ENCODE peak calls at places on chromosomes 5 and 9, in ten cellular contexts. W is astrocyte, X is lower leg skin, G is HFF-Myc, M is WTC11, A is DND-41, P is Calu3, K is fibroblast of mammary gland, F is tibial artery, I is type B pancreatic cell. S is an unnamed sample.

GRCh38 chr5:79829260-79829659 is 139.6 kb downstream of the CMYA5 start:
- DNase-seq in F (no peak), W (no peak), M (peak), I (no peak), G (no peak), P (peak), A (peak), K (no peak), X (no peak), S (no peak)

GRCh38 chr9:108477538-108478006 is 378.2 kb downstream of the ACTL7B start:
- DNase-seq in W (peak), G (peak), I (no peak), A (no peak), X (no peak), P (no peak), M (no peak), F (no peak), K (peak), S (peak)

GRCh38 chr5:139474815-139475791 is 4.3 kb downstream of the SMIM33 start:
- DNase-seq in X (peak), F (no peak), A (peak), M (no peak), I (no peak), W (peak), G (no peak), K (peak), P (no peak), S (peak)

GRCh38 chr5:56569576-56569975 is 245.8 kb upstream of the MAP3K1 start:
- DNase-seq in W (peak), I (no peak), A (no peak), P (no peak), X (no peak), K (peak), M (no peak), G (no peak), F (no peak), S (no peak)

GRCh38 chr5:177457239-177458121 is 10.9 kb downstream of the PRR7 start:
- DNase-seq in X (peak), P (peak), K (peak), F (peak), I (peak), G (peak), M (peak), A (peak), W (peak), S (peak)

GRCh38 chr5:180080670-180081280 is 9.2 kb upstream of the RNF130 start:
- DNase-seq in W (no peak), P (no peak), I (no peak), F (no peak), X (no peak), A (no peak), G (no peak), M (no peak), K (no peak), S (no peak)

GRCh38 chr9:113875917-113876805 is at the start of gene ZNF618:
- DNase-seq in F (peak), I (no peak), X (no peak), M (peak), A (peak), P (peak), G (no peak), K (no peak), W (no peak), S (no peak)

GRCh38 chr5:172005708-172006377 is 595 bp downstream of the FBXW11 start:
- DNase-seq in W (no peak), A (peak), M (peak), P (peak), G (no peak), I (peak), F (peak), K (no peak), X (no peak), S (no peak)

GRCh38 chr5:178307266-178308045 is 74.9 kb upstream of the PHYKPL start:
- DNase-seq in M (peak), P (no peak), X (no peak), F (peak), I (no peak), G (no peak), K (no peak), W (no peak), A (no peak), S (no peak)

GRCh38 chr5:66307647-66308257 is 163.7 kb downstream of the SREK1 start:
- DNase-seq in I (no peak), X (no peak), F (no peak), A (peak), G (peak), K (peak), M (no peak), W (peak), P (no peak), S (peak)

GRCh38 chr9:134490446-134490845 is 151.2 kb upstream of the COL5A1 start:
- DNase-seq in X (no peak), A (no peak), G (no peak), K (no peak), P (no peak), I (no peak), W (no peak), F (peak), M (no peak), S (no peak)

GRCh38 chr5:172828911-172829431 is 5.1 kb upstream of the ERGIC1 start:
- DNase-seq in W (peak), I (no peak), A (no peak), K (peak), G (no peak), F (peak), M (no peak), X (no peak), P (no peak), S (no peak)

GRCh38 chr9:79574166-79574565 is 2.4 kb downstream of the TLE4 start:
- DNase-seq in W (no peak), F (no peak), P (no peak), K (no peak), A (no peak), X (no peak), G (no peak), I (no peak), M (no peak), S (no peak)

GRCh38 chr5:377326-377981 is 55.9 kb downstream of the AHRR start:
- DNase-seq in X (peak), I (peak), M (peak), F (peak), G (no peak), A (no peak), P (no peak), W (no peak), K (no peak), S (no peak)

GRCh38 chr5:172932313-172933017 is 26.8 kb upstream of the RPL26L1 start:
- DNase-seq in I (peak), G (no peak), A (peak), K (peak), M (peak), X (peak), F (peak), P (peak), W (no peak), S (no peak)

GRCh38 chr9:137774775-137775386 is 102.7 kb upstream of the CACNA1B start:
- DNase-seq in G (no peak), W (no peak), I (no peak), A (no peak), X (no peak), K (no peak), P (no peak), F (no peak), M (no peak), S (no peak)

GRCh38 chr9:94084314-94084713 is at the start of gene PTPDC1:
- DNase-seq in K (peak), W (peak), F (no peak), I (no peak), A (no peak), M (peak), X (no peak), P (no peak), G (no peak), S (peak)

GRCh38 chr9:119284118-119284517 is 85.1 kb downstream of the BRINP1 start:
- DNase-seq in G (no peak), P (no peak), M (peak), K (peak), A (no peak), F (no peak), I (no peak), W (peak), X (no peak), S (no peak)

GRCh38 chr5:123120197-123120596 is 31.2 kb downstream of the PRDM6 start:
- DNase-seq in P (no peak), M (peak), K (no peak), W (no peak), I (no peak), F (no peak), X (no peak), G (no peak), A (no peak), S (no peak)

GRCh38 chr9:17528859-17529258 is 50.0 kb upstream of the SH3GL2 start:
- DNase-seq in W (no peak), I (no peak), M (no peak), X (no peak), K (peak), P (no peak), A (no peak), G (no peak), F (no peak), S (no peak)

GRCh38 chr5:158534203-158534602 is 565.5 kb downstream of the EBF1 start:
- DNase-seq in M (peak), F (no peak), A (no peak), X (no peak), P (no peak), G (no peak), W (no peak), I (no peak), K (no peak), S (no peak)

GRCh38 chr9:100204796-100205195 is 105.8 kb downstream of the INVS start:
- DNase-seq in X (no peak), A (no peak), W (no peak), F (no peak), I (no peak), G (no peak), K (no peak), P (no peak), M (no peak), S (no peak)

GRCh38 chr9:4301302-4301701 is 1.4 kb upstream of the GLIS3 start:
- DNase-seq in K (peak), P (no peak), X (no peak), I (no peak), A (no peak), F (no peak), W (peak), G (no peak), M (no peak), S (peak)

GRCh38 chr9:77793909-77794308 is 145.8 kb upstream of the GNA14 start:
- DNase-seq in M (no peak), W (no peak), F (no peak), I (no peak), P (no peak), G (peak), A (no peak), X (no peak), K (peak), S (peak)

GRCh38 chr5:128674837-128675446 is 136.9 kb upstream of the FBN2 start:
- DNase-seq in X (no peak), F (no peak), P (peak), M (peak), I (no peak), A (peak), K (peak), W (peak), G (peak), S (no peak)

GRCh38 chr5:39570418-39571027 is 145.7 kb upstream of the DAB2 start:
- DNase-seq in I (no peak), A (no peak), F (no peak), M (no peak), P (peak), K (peak), X (no peak), W (peak), G (peak), S (peak)

GRCh38 chr5:140207250-140207954 is 32.4 kb downstream of the CYSTM1 start:
- DNase-seq in G (no peak), K (no peak), W (no peak), M (no peak), X (no peak), P (peak), A (no peak), I (no peak), F (no peak), S (no peak)

GRCh38 chr9:37350486-37351190 is 71.9 kb upstream of the GRHPR start:
- DNase-seq in F (no peak), X (no peak), I (no peak), G (no peak), W (peak), A (no peak), M (no peak), K (peak), P (no peak), S (no peak)

GRCh38 chr5:73558950-73559349 is 6.5 kb downstream of the ANKRA2 start:
- DNase-seq in W (no peak), F (no peak), X (no peak), M (no peak), K (no peak), A (no peak), I (no peak), G (no peak), P (no peak), S (no peak)

GRCh38 chr5:92504346-92504745 is 1076.7 kb downstream of the NR2F1-AS1 start:
- DNase-seq in A (no peak), F (no peak), I (no peak), W (no peak), M (no peak), P (peak), X (no peak), G (no peak), K (no peak), S (no peak)

GRCh38 chr5:141478321-141478945 is 2.7 kb downstream of the PCDHGC3 start:
- DNase-seq in X (peak), A (no peak), I (no peak), F (no peak), M (peak), P (no peak), W (peak), G (no peak), K (peak), S (no peak)
- TF ChIP-seq CTCF in X (no peak), A (no peak), I (peak), F (no peak), M (peak), P (no peak), W (peak), G (peak), K (peak), S (peak)

DNA sequence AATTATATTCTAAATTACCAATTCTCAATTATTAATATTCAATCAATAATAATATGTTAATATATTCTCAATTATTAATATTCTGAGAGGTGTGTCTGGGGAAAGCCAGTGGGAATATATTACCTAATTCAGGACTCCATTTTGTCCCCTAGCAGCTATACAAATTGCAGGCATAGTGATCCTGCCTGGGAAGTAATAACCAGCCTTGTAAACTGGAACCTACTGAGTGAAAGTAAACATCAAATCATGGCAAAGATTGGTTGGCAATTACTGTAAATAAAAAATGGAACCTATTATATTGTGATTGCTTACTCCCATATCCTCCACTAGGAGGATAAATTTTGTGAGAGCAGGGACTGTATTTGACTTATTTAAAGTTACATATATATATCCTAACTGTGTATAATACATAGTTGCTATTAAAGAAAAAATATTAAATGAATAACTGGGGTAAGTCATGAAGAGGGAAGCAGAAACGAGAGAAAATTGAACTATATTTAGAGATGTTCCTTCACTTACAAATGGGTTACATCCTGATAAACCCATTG is 150.5 kb upstream of the ELL2 start:
- DNase-seq in W (no peak), G (no peak), F (no peak), X (no peak), K (no peak), M (no peak), A (no peak), P (no peak), I (no peak), S (no peak)
- TF ChIP-seq CTCF in W (no peak), G (no peak), F (no peak), X (no peak), K (peak), M (no peak), A (no peak), P (no peak), I (no peak), S (no peak)

GRCh38 chr5:8012131-8012977 is 143.4 kb downstream of the MTRR start:
- DNase-seq in W (no peak), K (no peak), I (no peak), F (no peak), A (peak), G (no peak), X (no peak), M (peak), P (no peak), S (no peak)
- TF ChIP-seq CTCF in W (no peak), K (no peak), I (no peak), F (no peak), A (peak), G (no peak), X (no peak), M (no peak), P (no peak), S (no peak)

DNA sequence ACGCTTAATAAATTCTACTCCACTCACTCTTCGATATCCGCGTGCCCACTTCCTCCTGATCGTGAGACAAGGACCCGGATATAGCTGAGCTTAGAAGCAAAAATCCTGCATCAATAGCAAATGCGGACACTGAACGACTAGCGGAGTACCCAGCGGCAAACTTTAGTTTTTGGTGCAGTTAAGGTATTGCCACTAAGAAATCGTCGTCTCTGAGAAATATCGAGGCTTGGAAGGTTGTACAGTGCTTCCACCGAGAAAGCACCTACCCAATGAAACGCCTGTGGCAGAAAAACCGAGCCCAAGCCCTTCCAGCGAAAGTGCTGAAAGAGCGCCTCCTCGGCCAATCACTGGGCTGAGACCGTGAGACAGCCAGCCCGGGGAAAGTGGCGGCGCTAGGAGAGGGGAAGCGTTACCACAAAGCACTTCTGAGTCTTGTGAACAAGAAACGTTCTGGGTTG is 32.2 kb downstream of the ANXA2R start:
- DNase-seq in X (peak), W (peak), K (peak), G (no peak), F (peak), I (peak), P (peak), M (peak), A (peak), S (no peak)
- TF ChIP-seq CTCF in X (no peak), W (no peak), K (no peak), G (no peak), F (no peak), I (no peak), P (no peak), M (no peak), A (peak), S (peak)